ENCODE peak calls at places on chromosomes 12 and 14, in ten cellular contexts. Y is T-helper 17 cell; R is nucleus accumbens; X is NCI-H1105; C is activated T-cell treated with anti-CD3 and anti-CD28 coated beads, Interleukin-2, amount 50 U/mL, for 1 hour; O is SK-N-DZ; N is T-helper 2 cell; I is ovary; A is activated naive CD8-positive, alpha-beta T cell treated with anti-CD3 and anti-CD28 coated beads, Interleukin-2, amount 50 U/mL, for 24 hours; T is activated naive CD4-positive, alpha-beta T cell treated with anti-CD3 and anti-CD28 coated beads, Interleukin-2, amount 10 ng/mL, durations not matched to agents 7 days and 5 days. L is an unnamed sample.

GRCh38 chr14:66365388-66365787 is 120.8 kb upstream of the CCDC196 start:
- DNase-seq in A (no peak), O (no peak), I (no peak), X (no peak), T (no peak), R (no peak), N (no peak), Y (no peak), C (no peak), L (no peak)

GRCh38 chr14:68688872-68689371 is 103.9 kb downstream of the ZFP36L1 start:
- DNase-seq in C (no peak), I (peak; percentile 54), R (no peak), N (no peak), T (peak; percentile 22), O (peak; percentile 47), A (no peak), X (no peak), Y (no peak), L (no peak)

GRCh38 chr12:116162071-116162470 is 115.4 kb downstream of the MED13L start:
- DNase-seq in O (no peak), R (no peak), I (no peak), X (no peak), N (no peak), Y (no peak), A (no peak), C (no peak), T (no peak), L (no peak)

GRCh38 chr12:122963928-122964240 is 2.4 kb downstream of the ABCB9 start:
- DNase-seq in C (no peak), R (peak; percentile 30), N (no peak), O (no peak), X (peak; percentile 58), I (peak; percentile 64), T (no peak), A (no peak), Y (no peak), L (no peak)

GRCh38 chr12:76037130-76038105 is 5.8 kb upstream of the PHLDA1 start:
- DNase-seq in X (peak; percentile 72), R (no peak), N (no peak), I (peak; percentile 49), T (peak; percentile 24), Y (no peak), O (peak; percentile 75), A (no peak), C (no peak), L (peak; percentile 48)

GRCh38 chr14:77059276-77059934 is 30.9 kb upstream of the IRF2BPL start:
- DNase-seq in I (no peak), A (no peak), X (no peak), T (no peak), O (peak; percentile 88), N (no peak), C (peak; percentile 44), R (peak; percentile 91), Y (peak; percentile 23), L (no peak)

GRCh38 chr12:98453070-98453469 is 62.3 kb upstream of the TMPO start:
- DNase-seq in Y (no peak), X (no peak), I (no peak), T (no peak), A (peak; percentile 15), N (no peak), O (no peak), R (no peak), C (no peak), L (no peak)

GRCh38 chr12:3885179-3886094 is 12.2 kb upstream of the PARP11 start:
- DNase-seq in O (peak; percentile 37), X (peak; percentile 40), I (peak; percentile 46), T (peak; percentile 51), A (no peak), N (no peak), C (no peak), Y (no peak), R (no peak), L (no peak)

GRCh38 chr12:47222592-47222959 is 142.8 kb upstream of the AMIGO2 start:
- DNase-seq in O (no peak), A (no peak), I (no peak), X (no peak), N (no peak), Y (no peak), R (no peak), C (no peak), T (no peak), L (no peak)

GRCh38 chr12:2195085-2195484 is 142.3 kb downstream of the CACNA1C start:
- DNase-seq in C (no peak), T (no peak), R (no peak), I (no peak), O (no peak), N (no peak), A (no peak), X (no peak), Y (no peak), L (no peak)

GRCh38 chr14:73567951-73568885 is 795 bp upstream of the ACOT2 start:
- DNase-seq in R (no peak), T (no peak), C (no peak), X (peak; percentile 17), N (no peak), Y (no peak), O (peak; percentile 14), I (no peak), A (no peak), L (no peak)

GRCh38 chr12:20505056-20505455 is 136.7 kb downstream of the PDE3A start:
- DNase-seq in T (no peak), A (no peak), C (no peak), X (no peak), O (no peak), N (no peak), Y (no peak), R (no peak), I (no peak), L (no peak)

GRCh38 chr12:65742481-65742971 is 81.8 kb upstream of the HMGA2 start:
- DNase-seq in N (no peak), I (no peak), O (no peak), A (no peak), T (no peak), C (no peak), X (no peak), R (no peak), Y (no peak), L (no peak)

GRCh38 chr14:29016050-29016900 is 249.7 kb downstream of the FOXG1 start:
- DNase-seq in N (no peak), X (peak; percentile 10), A (peak; percentile 26), I (peak; percentile 22), C (no peak), O (peak; percentile 51), T (peak; percentile 21), R (no peak), Y (no peak), L (no peak)

GRCh38 chr12:32302218-32302826 is 97.0 kb upstream of the FGD4 start:
- DNase-seq in I (no peak), T (no peak), O (peak; percentile 42), Y (no peak), X (peak; percentile 14), A (no peak), N (no peak), R (no peak), C (no peak), L (no peak)

L was measured in brain pericyte.